ENCODE peak calls at places on chromosomes 7 and 10, in seven cellular contexts. Y is GM23248, D is HCT116, H is MM.1S, Z is GM23338, X is hepatocyte, G is PC-3. W is an unnamed sample.

GRCh38 chr10:77386833-77387232 is 250.8 kb downstream of the KCNMA1 start:
- DNase-seq in Z (no peak), Y (peak; percentile 73), X (peak; percentile 34), G (peak; percentile 96), D (no peak), H (no peak), W (no peak)

GRCh38 chr10:74174533-74174932 is 23.5 kb downstream of the ADK start:
- DNase-seq in Y (peak; percentile 66), D (no peak), X (peak; percentile 50), Z (no peak), G (peak; percentile 69), H (no peak), W (no peak)

GRCh38 chr10:70563230-70563629 is 39.3 kb downstream of the PRF1 start:
- DNase-seq in Y (no peak), H (no peak), X (no peak), G (no peak), D (no peak), Z (no peak), W (no peak)

GRCh38 chr7:70347463-70347855 is 749.2 kb downstream of the AUTS2 start:
- DNase-seq in H (no peak), Y (no peak), X (no peak), G (no peak), Z (no peak), D (no peak), W (no peak)

GRCh38 chr10:22615819-22616499 is 98.4 kb downstream of the PIP4K2A start:
- DNase-seq in H (peak; percentile 64), X (peak; percentile 40), G (peak; percentile 82), Z (no peak), Y (no peak), D (no peak), W (peak; percentile 32)

GRCh38 chr10:34290412-34291082 is 524.5 kb downstream of the PARD3 start:
- DNase-seq in H (no peak), Z (no peak), X (peak; percentile 18), Y (peak; percentile 61), D (no peak), G (peak; percentile 70), W (no peak)

GRCh38 chr10:77547651-77548050 is 90.0 kb downstream of the KCNMA1 start:
- DNase-seq in Y (no peak), D (no peak), X (no peak), H (no peak), Z (no peak), G (no peak), W (no peak)

GRCh38 chr7:149856-150636 is 42.3 kb upstream of the FAM20C start:
- DNase-seq in X (peak; percentile 42), G (no peak), H (no peak), Y (peak; percentile 52), Z (peak; percentile 56), D (no peak), W (no peak)

GRCh38 chr7:107937514-107937913 is 46.5 kb downstream of the DLD start:
- DNase-seq in H (no peak), D (no peak), X (peak; percentile 33), G (no peak), Y (no peak), Z (no peak), W (no peak)

GRCh38 chr7:5303885-5304505 is 21.3 kb downstream of the SLC29A4 start:
- DNase-seq in H (no peak), Y (peak; percentile 24), Z (no peak), X (no peak), D (no peak), G (no peak), W (no peak)

GRCh38 chr7:15922002-15922401 is 235.5 kb upstream of the MEOX2 start:
- DNase-seq in Y (no peak), D (no peak), Z (no peak), X (no peak), H (no peak), G (peak; percentile 51), W (no peak)

GRCh38 chr7:71521506-71521905 is 389.6 kb downstream of the GALNT17 start:
- DNase-seq in X (no peak), D (no peak), Z (no peak), G (no peak), Y (peak; percentile 73), H (no peak), W (no peak)

GRCh38 chr7:35727571-35727970 is 32.6 kb upstream of the HERPUD2 start:
- DNase-seq in Y (peak; percentile 75), Z (no peak), X (no peak), D (no peak), H (no peak), G (no peak), W (no peak)

DNA sequence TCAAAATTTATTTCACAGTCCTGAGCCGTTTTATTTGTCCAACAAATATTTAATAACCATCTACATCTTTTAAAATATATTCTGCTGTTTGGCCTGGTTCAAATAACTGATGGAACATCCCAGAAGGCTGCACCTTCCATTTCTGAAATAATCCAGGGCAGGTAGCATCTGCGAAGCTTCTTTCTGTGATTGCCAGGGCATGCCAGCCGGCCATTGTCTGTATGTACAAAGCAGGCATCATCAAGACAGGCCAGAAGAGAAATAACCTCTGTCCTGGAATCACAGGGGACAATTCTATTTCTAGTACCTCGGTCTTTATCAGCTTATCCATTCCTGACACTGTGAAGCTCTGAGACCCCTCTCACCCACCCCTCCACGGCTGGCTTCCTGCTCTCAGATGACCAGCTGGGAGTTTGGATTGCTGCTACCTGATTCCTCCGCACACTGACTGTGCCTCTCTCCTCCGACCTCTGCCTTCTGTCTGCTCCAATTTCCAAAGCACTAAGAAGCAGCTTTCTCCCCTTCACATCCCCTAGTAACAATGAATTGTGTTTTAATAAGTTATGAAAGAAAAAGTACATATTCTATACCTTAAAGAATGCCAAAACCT is 8.0 kb downstream of the DGKI start:
- DNase-seq in Z (peak; percentile 19), G (no peak), Y (no peak), H (no peak), D (no peak), X (no peak), W (no peak)
- H3K9me2 ChIP-seq in Z (peaks cover 4% of the 10 kb centered on the region), G (no peaks in the 10 kb centered on the region), Y (no peaks in the 10 kb centered on the region), H (no peaks in the 10 kb centered on the region), D (no peaks in the 10 kb centered on the region), X (no peaks in the 10 kb centered on the region), W (no peaks in the 10 kb centered on the region)

GRCh38 chr10:132223611-132224342 is 37.0 kb downstream of the DPYSL4 start:
- DNase-seq in Z (no peak), H (no peak), G (no peak), D (no peak), Y (no peak), X (no peak), W (no peak)
- H3K27ac ChIP-seq in Z (no peak overlapping the region), H (no peak overlapping the region), G (no peak overlapping the region), D (no peak overlapping the region), Y (no peak overlapping the region), X (no peak overlapping the region), W (no peak overlapping the region)

DNA sequence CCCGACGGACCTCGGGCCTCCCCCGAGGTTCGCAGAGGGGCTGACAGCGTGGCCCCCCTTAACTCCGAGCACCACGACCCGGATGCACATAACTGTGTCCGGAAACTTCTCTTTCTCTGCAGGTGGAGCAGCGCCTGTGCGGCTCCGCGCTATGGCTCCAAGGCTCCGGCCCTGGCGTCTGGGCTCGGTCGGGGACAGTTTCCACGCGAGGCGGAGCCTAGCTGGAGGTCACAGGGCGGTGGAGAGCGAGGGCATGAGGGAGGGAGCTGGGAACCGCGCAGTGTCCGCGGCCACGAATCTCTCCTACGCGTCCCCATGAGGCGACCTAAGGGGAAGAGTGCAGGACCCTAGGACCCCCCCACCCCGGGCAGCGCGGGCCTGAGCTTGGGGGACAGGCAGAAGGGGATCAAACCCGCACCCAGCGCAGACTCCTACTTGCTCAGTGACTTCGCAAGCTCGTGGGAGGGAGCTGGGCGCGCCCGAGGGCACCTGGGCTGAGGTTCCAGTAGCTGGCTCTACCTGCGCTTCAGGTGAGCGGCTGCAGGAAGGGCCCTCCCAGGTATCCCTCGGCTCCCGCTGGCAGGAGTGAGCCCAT is 8.6 kb upstream of the MNX1 start:
- DNase-seq in D (no peak), X (peak; percentile 16), G (no peak), H (no peak), Z (peak; percentile 79), Y (no peak), W (no peak)
- TF ChIP-seq EZH2 in D (no peak), X (no peak), G (no peak), H (no peak), Z (no peak), Y (no peak), W (no peak)

GRCh38 chr10:44439436-44439835 is 54.5 kb upstream of the CXCL12 start:
- DNase-seq in D (no peak), X (no peak), G (no peak), Y (no peak), Z (no peak), H (no peak), W (no peak)
- H3K9me2 ChIP-seq in D (no peaks in the 10 kb centered on the region), X (no peaks in the 10 kb centered on the region), G (no peaks in the 10 kb centered on the region), Y (no peaks in the 10 kb centered on the region), Z (no peaks in the 10 kb centered on the region), H (no peaks in the 10 kb centered on the region), W (no peaks in the 10 kb centered on the region)

DNA sequence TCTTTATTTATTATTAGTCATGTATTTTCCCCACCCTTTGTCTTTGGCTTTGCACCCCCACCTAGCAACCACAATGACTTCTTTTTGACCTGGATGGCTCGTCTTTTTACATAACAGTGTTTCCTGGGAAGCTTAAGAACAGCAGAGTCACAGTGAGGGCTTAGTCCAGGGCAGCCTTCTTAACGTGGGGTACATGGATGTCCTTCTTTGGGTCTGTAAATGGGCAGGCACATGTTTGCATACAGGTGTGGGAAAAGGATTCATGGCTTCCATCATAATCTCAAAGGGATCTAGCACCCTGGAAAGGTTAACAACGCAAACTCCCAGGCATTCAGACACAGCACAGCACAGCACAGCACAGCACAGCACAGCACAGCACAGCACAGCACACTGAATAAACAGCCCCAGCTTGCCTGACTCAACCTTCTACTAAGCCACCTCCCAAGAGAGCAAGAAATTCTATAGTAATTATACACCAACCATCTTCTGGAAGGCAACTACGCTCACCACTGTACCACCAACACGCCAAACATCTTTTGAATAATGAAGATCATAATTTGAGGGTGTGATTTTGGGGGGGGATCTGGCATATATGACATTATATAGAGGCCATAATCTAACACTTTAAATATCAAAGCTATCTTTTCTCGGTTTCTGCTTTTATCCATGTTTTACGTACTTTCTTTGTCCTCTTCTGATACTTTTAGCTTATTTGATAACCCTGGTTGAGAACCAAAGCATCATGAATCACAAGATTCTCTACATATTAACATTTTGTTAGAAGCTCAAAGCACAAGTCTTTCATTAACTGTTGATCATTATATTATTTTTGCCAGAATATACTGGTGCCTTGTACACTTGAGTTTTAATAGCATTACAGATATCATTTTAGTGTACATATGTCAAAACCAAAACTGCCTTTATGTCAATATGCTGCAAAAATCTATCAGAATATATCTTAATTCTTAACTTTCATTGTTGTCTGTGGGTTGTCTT is 177.2 kb upstream of the KLF14 start:
- DNase-seq in X (no peak), D (no peak), Y (peak; percentile 84), H (no peak), G (peak; percentile 55), Z (peak; percentile 76), W (peak; percentile 63)
- H3K27ac ChIP-seq in X (peak overlapping the region; percentile 82), D (peak overlapping the region; percentile 99), Y (peak overlapping the region; percentile 98), H (no peak overlapping the region), G (peak overlapping the region; percentile 99), Z (peak overlapping the region; percentile 45), W (peak overlapping the region; percentile 99)

GRCh38 chr7:103989785-103990775 is 622 bp upstream of the RELN start:
- DNase-seq in H (peak; percentile 34), X (peak; percentile 48), G (peak; percentile 11), Y (peak; percentile 54), Z (peak; percentile 68), D (no peak), W (no peak)
- TF ChIP-seq EZH2 in H (no peak), X (no peak), G (peak; percentile 74), Y (peak; percentile 68), Z (peak; percentile 84), D (no peak), W (no peak)

W was measured in PC-9.